ENCODE peak calls at places on chromosomes 2 and 18, in ten cellular contexts. One of them, this sample, is unnamed.

GRCh38 chr2:202848813-202849212 is 22.8 kb downstream of the ICA1L start:
- DNase-seq in A549: no peak
- DNase-seq in fibroblast of lung: no peak
- DNase-seq in ureter: peak
- DNase-seq in cardiac fibroblast: peak
- DNase-seq in mesendoderm: no peak
- DNase-seq in activated CD4-positive, alpha-beta T cell treated with anti-CD3 and anti-CD28 coated beads, Interleukin-2, amount 10 ng/mL, durations not matched to agents 7 days and 5 days: no peak
- DNase-seq in mesothelial cell of epicardium: no peak
- DNase-seq in stimulated activated CD4-positive, alpha-beta T cell treated with anti-CD3 and anti-CD28 coated beads, TNF-alpha, amount 100 ng/mL, for 48 hours: no peak
- DNase-seq in iris pigment epithelial cell: no peak
- DNase-seq in this sample: no peak

GRCh38 chr2:11187733-11188132 is 32.5 kb downstream of the SLC66A3 start:
- DNase-seq in mesendoderm: no peak
- DNase-seq in activated CD4-positive, alpha-beta T cell treated with anti-CD3 and anti-CD28 coated beads, Interleukin-2, amount 10 ng/mL, durations not matched to agents 7 days and 5 days: no peak
- DNase-seq in cardiac fibroblast: no peak
- DNase-seq in A549: no peak
- DNase-seq in ureter: no peak
- DNase-seq in fibroblast of lung: no peak
- DNase-seq in mesothelial cell of epicardium: no peak
- DNase-seq in iris pigment epithelial cell: no peak
- DNase-seq in stimulated activated CD4-positive, alpha-beta T cell treated with anti-CD3 and anti-CD28 coated beads, TNF-alpha, amount 100 ng/mL, for 48 hours: no peak
- DNase-seq in this sample: no peak

GRCh38 chr18:12121175-12122095 is 27.8 kb downstream of the ANKRD62 start:
- DNase-seq in stimulated activated CD4-positive, alpha-beta T cell treated with anti-CD3 and anti-CD28 coated beads, TNF-alpha, amount 100 ng/mL, for 48 hours: no peak
- DNase-seq in ureter: no peak
- DNase-seq in fibroblast of lung: peak
- DNase-seq in activated CD4-positive, alpha-beta T cell treated with anti-CD3 and anti-CD28 coated beads, Interleukin-2, amount 10 ng/mL, durations not matched to agents 7 days and 5 days: no peak
- DNase-seq in A549: no peak
- DNase-seq in cardiac fibroblast: peak
- DNase-seq in mesendoderm: peak
- DNase-seq in iris pigment epithelial cell: peak
- DNase-seq in mesothelial cell of epicardium: no peak
- DNase-seq in this sample: no peak

GRCh38 chr2:31238126-31238905 is 4.4 kb downstream of the EHD3 start:
- DNase-seq in mesendoderm: no peak
- DNase-seq in stimulated activated CD4-positive, alpha-beta T cell treated with anti-CD3 and anti-CD28 coated beads, TNF-alpha, amount 100 ng/mL, for 48 hours: no peak
- DNase-seq in A549: no peak
- DNase-seq in activated CD4-positive, alpha-beta T cell treated with anti-CD3 and anti-CD28 coated beads, Interleukin-2, amount 10 ng/mL, durations not matched to agents 7 days and 5 days: no peak
- DNase-seq in iris pigment epithelial cell: no peak
- DNase-seq in ureter: no peak
- DNase-seq in cardiac fibroblast: no peak
- DNase-seq in mesothelial cell of epicardium: no peak
- DNase-seq in fibroblast of lung: peak
- DNase-seq in this sample: no peak

GRCh38 chr2:27843992-27844391 is 46.2 kb downstream of the RBKS start:
- DNase-seq in cardiac fibroblast: no peak
- DNase-seq in activated CD4-positive, alpha-beta T cell treated with anti-CD3 and anti-CD28 coated beads, Interleukin-2, amount 10 ng/mL, durations not matched to agents 7 days and 5 days: no peak
- DNase-seq in A549: no peak
- DNase-seq in mesothelial cell of epicardium: no peak
- DNase-seq in stimulated activated CD4-positive, alpha-beta T cell treated with anti-CD3 and anti-CD28 coated beads, TNF-alpha, amount 100 ng/mL, for 48 hours: no peak
- DNase-seq in ureter: no peak
- DNase-seq in iris pigment epithelial cell: no peak
- DNase-seq in mesendoderm: peak
- DNase-seq in fibroblast of lung: no peak
- DNase-seq in this sample: no peak

GRCh38 chr2:240877460-240878340 is 9.1 kb downstream of the AGXT start:
- DNase-seq in activated CD4-positive, alpha-beta T cell treated with anti-CD3 and anti-CD28 coated beads, Interleukin-2, amount 10 ng/mL, durations not matched to agents 7 days and 5 days: no peak
- DNase-seq in ureter: no peak
- DNase-seq in mesothelial cell of epicardium: no peak
- DNase-seq in cardiac fibroblast: no peak
- DNase-seq in iris pigment epithelial cell: no peak
- DNase-seq in mesendoderm: no peak
- DNase-seq in A549: no peak
- DNase-seq in fibroblast of lung: no peak
- DNase-seq in stimulated activated CD4-positive, alpha-beta T cell treated with anti-CD3 and anti-CD28 coated beads, TNF-alpha, amount 100 ng/mL, for 48 hours: no peak
- DNase-seq in this sample: no peak

GRCh38 chr2:128272586-128273468 is 45.8 kb downstream of the HS6ST1 start:
- DNase-seq in stimulated activated CD4-positive, alpha-beta T cell treated with anti-CD3 and anti-CD28 coated beads, TNF-alpha, amount 100 ng/mL, for 48 hours: no peak
- DNase-seq in ureter: no peak
- DNase-seq in cardiac fibroblast: no peak
- DNase-seq in fibroblast of lung: no peak
- DNase-seq in mesothelial cell of epicardium: no peak
- DNase-seq in iris pigment epithelial cell: no peak
- DNase-seq in activated CD4-positive, alpha-beta T cell treated with anti-CD3 and anti-CD28 coated beads, Interleukin-2, amount 10 ng/mL, durations not matched to agents 7 days and 5 days: no peak
- DNase-seq in mesendoderm: no peak
- DNase-seq in A549: no peak
- DNase-seq in this sample: no peak

GRCh38 chr2:53150146-53150545 is 617.5 kb upstream of the CHAC2 start:
- DNase-seq in ureter: no peak
- DNase-seq in fibroblast of lung: no peak
- DNase-seq in activated CD4-positive, alpha-beta T cell treated with anti-CD3 and anti-CD28 coated beads, Interleukin-2, amount 10 ng/mL, durations not matched to agents 7 days and 5 days: no peak
- DNase-seq in mesendoderm: no peak
- DNase-seq in mesothelial cell of epicardium: no peak
- DNase-seq in iris pigment epithelial cell: no peak
- DNase-seq in A549: no peak
- DNase-seq in cardiac fibroblast: no peak
- DNase-seq in stimulated activated CD4-positive, alpha-beta T cell treated with anti-CD3 and anti-CD28 coated beads, TNF-alpha, amount 100 ng/mL, for 48 hours: no peak
- DNase-seq in this sample: no peak

GRCh38 chr18:55096261-55097026 is 137.2 kb upstream of the CCDC68 start:
- DNase-seq in fibroblast of lung: peak
- DNase-seq in A549: peak
- DNase-seq in activated CD4-positive, alpha-beta T cell treated with anti-CD3 and anti-CD28 coated beads, Interleukin-2, amount 10 ng/mL, durations not matched to agents 7 days and 5 days: no peak
- DNase-seq in ureter: no peak
- DNase-seq in cardiac fibroblast: peak
- DNase-seq in iris pigment epithelial cell: peak
- DNase-seq in mesendoderm: peak
- DNase-seq in stimulated activated CD4-positive, alpha-beta T cell treated with anti-CD3 and anti-CD28 coated beads, TNF-alpha, amount 100 ng/mL, for 48 hours: no peak
- DNase-seq in mesothelial cell of epicardium: no peak
- DNase-seq in this sample: peak

GRCh38 chr2:30404354-30405265 is 42.4 kb upstream of the LCLAT1 start:
- DNase-seq in mesothelial cell of epicardium: no peak
- DNase-seq in A549: no peak
- DNase-seq in ureter: peak
- DNase-seq in fibroblast of lung: peak
- DNase-seq in stimulated activated CD4-positive, alpha-beta T cell treated with anti-CD3 and anti-CD28 coated beads, TNF-alpha, amount 100 ng/mL, for 48 hours: no peak
- DNase-seq in cardiac fibroblast: no peak
- DNase-seq in iris pigment epithelial cell: no peak
- DNase-seq in mesendoderm: peak
- DNase-seq in activated CD4-positive, alpha-beta T cell treated with anti-CD3 and anti-CD28 coated beads, Interleukin-2, amount 10 ng/mL, durations not matched to agents 7 days and 5 days: no peak
- DNase-seq in this sample: no peak

GRCh38 chr2:218839430-218839829 is 7.8 kb upstream of the PRKAG3 start:
- DNase-seq in mesendoderm: no peak
- DNase-seq in fibroblast of lung: peak
- DNase-seq in mesothelial cell of epicardium: no peak
- DNase-seq in iris pigment epithelial cell: peak
- DNase-seq in activated CD4-positive, alpha-beta T cell treated with anti-CD3 and anti-CD28 coated beads, Interleukin-2, amount 10 ng/mL, durations not matched to agents 7 days and 5 days: no peak
- DNase-seq in ureter: no peak
- DNase-seq in A549: no peak
- DNase-seq in stimulated activated CD4-positive, alpha-beta T cell treated with anti-CD3 and anti-CD28 coated beads, TNF-alpha, amount 100 ng/mL, for 48 hours: no peak
- DNase-seq in cardiac fibroblast: peak
- DNase-seq in this sample: peak

GRCh38 chr2:73903313-73903712 is 10.5 kb downstream of the ACTG2 start:
- DNase-seq in activated CD4-positive, alpha-beta T cell treated with anti-CD3 and anti-CD28 coated beads, Interleukin-2, amount 10 ng/mL, durations not matched to agents 7 days and 5 days: no peak
- DNase-seq in mesendoderm: no peak
- DNase-seq in mesothelial cell of epicardium: no peak
- DNase-seq in cardiac fibroblast: no peak
- DNase-seq in fibroblast of lung: no peak
- DNase-seq in stimulated activated CD4-positive, alpha-beta T cell treated with anti-CD3 and anti-CD28 coated beads, TNF-alpha, amount 100 ng/mL, for 48 hours: no peak
- DNase-seq in A549: no peak
- DNase-seq in iris pigment epithelial cell: no peak
- DNase-seq in ureter: no peak
- DNase-seq in this sample: no peak

GRCh38 chr2:175187378-175187777 is 5.9 kb upstream of the ATP5MC3 start:
- DNase-seq in A549: peak
- DNase-seq in mesothelial cell of epicardium: no peak
- DNase-seq in cardiac fibroblast: peak
- DNase-seq in fibroblast of lung: peak
- DNase-seq in activated CD4-positive, alpha-beta T cell treated with anti-CD3 and anti-CD28 coated beads, Interleukin-2, amount 10 ng/mL, durations not matched to agents 7 days and 5 days: peak
- DNase-seq in iris pigment epithelial cell: peak
- DNase-seq in ureter: no peak
- DNase-seq in mesendoderm: peak
- DNase-seq in stimulated activated CD4-positive, alpha-beta T cell treated with anti-CD3 and anti-CD28 coated beads, TNF-alpha, amount 100 ng/mL, for 48 hours: no peak
- DNase-seq in this sample: no peak

GRCh38 chr2:129361688-129362087 is 617.8 kb upstream of the RAB6C start:
- DNase-seq in mesendoderm: no peak
- DNase-seq in fibroblast of lung: no peak
- DNase-seq in ureter: no peak
- DNase-seq in stimulated activated CD4-positive, alpha-beta T cell treated with anti-CD3 and anti-CD28 coated beads, TNF-alpha, amount 100 ng/mL, for 48 hours: no peak
- DNase-seq in iris pigment epithelial cell: no peak
- DNase-seq in cardiac fibroblast: no peak
- DNase-seq in A549: no peak
- DNase-seq in activated CD4-positive, alpha-beta T cell treated with anti-CD3 and anti-CD28 coated beads, Interleukin-2, amount 10 ng/mL, durations not matched to agents 7 days and 5 days: no peak
- DNase-seq in mesothelial cell of epicardium: no peak
- DNase-seq in this sample: no peak

GRCh38 chr2:186603208-186603765 is 13.4 kb downstream of the ITGAV start:
- DNase-seq in A549: no peak
- DNase-seq in cardiac fibroblast: peak
- DNase-seq in activated CD4-positive, alpha-beta T cell treated with anti-CD3 and anti-CD28 coated beads, Interleukin-2, amount 10 ng/mL, durations not matched to agents 7 days and 5 days: no peak
- DNase-seq in mesendoderm: no peak
- DNase-seq in mesothelial cell of epicardium: no peak
- DNase-seq in stimulated activated CD4-positive, alpha-beta T cell treated with anti-CD3 and anti-CD28 coated beads, TNF-alpha, amount 100 ng/mL, for 48 hours: no peak
- DNase-seq in fibroblast of lung: peak
- DNase-seq in iris pigment epithelial cell: no peak
- DNase-seq in ureter: no peak
- DNase-seq in this sample: peak

This sample was measured in stromal cell of bone marrow.